ENCODE peak calls at places on chromosomes 11 and 22, in six cellular contexts. One of them, this sample, is unnamed.

GRCh38 chr11:32774081-32774480 is 20.4 kb downstream of the CCDC73 start:
- DNase-seq in foreskin melanocyte: no peak
- DNase-seq in kidney: no peak
- DNase-seq in NCI-H1417: no peak
- DNase-seq in stimulated activated CD4-positive, alpha-beta T cell treated with anti-CD3 and anti-CD28 coated beads, Interleukin-12 subunit alpha, Interleukin-12 subunit beta, amount 100 ng/mL, for 4 hours: no peak
- DNase-seq in AG09319: no peak
- DNase-seq in this sample: no peak

GRCh38 chr22:23714596-23715588 is 24.1 kb downstream of the RGL4 start:
- DNase-seq in kidney: no peak
- DNase-seq in NCI-H1417: no peak
- DNase-seq in AG09319: no peak
- DNase-seq in foreskin melanocyte: no peak
- DNase-seq in stimulated activated CD4-positive, alpha-beta T cell treated with anti-CD3 and anti-CD28 coated beads, Interleukin-12 subunit alpha, Interleukin-12 subunit beta, amount 100 ng/mL, for 4 hours: no peak
- DNase-seq in this sample: no peak

GRCh38 chr11:2440646-2441045 is 3.7 kb downstream of the TRPM5 start:
- DNase-seq in NCI-H1417: no peak
- DNase-seq in kidney: peak
- DNase-seq in AG09319: no peak
- DNase-seq in stimulated activated CD4-positive, alpha-beta T cell treated with anti-CD3 and anti-CD28 coated beads, Interleukin-12 subunit alpha, Interleukin-12 subunit beta, amount 100 ng/mL, for 4 hours: no peak
- DNase-seq in foreskin melanocyte: no peak
- DNase-seq in this sample: no peak

GRCh38 chr11:112082729-112083128 is 3.8 kb downstream of the TIMM8B start:
- DNase-seq in AG09319: no peak
- DNase-seq in stimulated activated CD4-positive, alpha-beta T cell treated with anti-CD3 and anti-CD28 coated beads, Interleukin-12 subunit alpha, Interleukin-12 subunit beta, amount 100 ng/mL, for 4 hours: no peak
- DNase-seq in NCI-H1417: no peak
- DNase-seq in foreskin melanocyte: peak
- DNase-seq in kidney: no peak
- DNase-seq in this sample: no peak

GRCh38 chr11:118622376-118623290 is 15.2 kb downstream of the PHLDB1 start:
- DNase-seq in AG09319: no peak
- DNase-seq in stimulated activated CD4-positive, alpha-beta T cell treated with anti-CD3 and anti-CD28 coated beads, Interleukin-12 subunit alpha, Interleukin-12 subunit beta, amount 100 ng/mL, for 4 hours: no peak
- DNase-seq in kidney: peak
- DNase-seq in foreskin melanocyte: peak
- DNase-seq in NCI-H1417: peak
- DNase-seq in this sample: no peak

GRCh38 chr11:34243620-34244493 is 114.0 kb downstream of the ABTB2 start:
- DNase-seq in NCI-H1417: no peak
- DNase-seq in stimulated activated CD4-positive, alpha-beta T cell treated with anti-CD3 and anti-CD28 coated beads, Interleukin-12 subunit alpha, Interleukin-12 subunit beta, amount 100 ng/mL, for 4 hours: no peak
- DNase-seq in foreskin melanocyte: no peak
- DNase-seq in AG09319: no peak
- DNase-seq in kidney: no peak
- DNase-seq in this sample: no peak

GRCh38 chr11:76621466-76621865 is 49.1 kb downstream of the LRRC32 start:
- DNase-seq in NCI-H1417: no peak
- DNase-seq in stimulated activated CD4-positive, alpha-beta T cell treated with anti-CD3 and anti-CD28 coated beads, Interleukin-12 subunit alpha, Interleukin-12 subunit beta, amount 100 ng/mL, for 4 hours: no peak
- DNase-seq in kidney: no peak
- DNase-seq in AG09319: no peak
- DNase-seq in foreskin melanocyte: no peak
- DNase-seq in this sample: no peak

GRCh38 chr11:33829430-33830141 is 55.3 kb upstream of the FBXO3 start:
- DNase-seq in foreskin melanocyte: peak
- DNase-seq in NCI-H1417: peak
- DNase-seq in stimulated activated CD4-positive, alpha-beta T cell treated with anti-CD3 and anti-CD28 coated beads, Interleukin-12 subunit alpha, Interleukin-12 subunit beta, amount 100 ng/mL, for 4 hours: peak
- DNase-seq in kidney: no peak
- DNase-seq in AG09319: peak
- DNase-seq in this sample: peak

GRCh38 chr11:16001044-16001568 is 355.2 kb downstream of the SOX6 start:
- DNase-seq in kidney: no peak
- DNase-seq in foreskin melanocyte: no peak
- DNase-seq in NCI-H1417: no peak
- DNase-seq in stimulated activated CD4-positive, alpha-beta T cell treated with anti-CD3 and anti-CD28 coated beads, Interleukin-12 subunit alpha, Interleukin-12 subunit beta, amount 100 ng/mL, for 4 hours: no peak
- DNase-seq in AG09319: no peak
- DNase-seq in this sample: no peak

This sample was measured in NT2/D1.